ENCODE peak calls at places on chromosomes 5 and 9, in nine cellular contexts. N is Calu3, F is left ventricle myocardium inferior, R is upper lobe of right lung, J is PC-9, P is RWPE1, M is GM13976, C is osteocyte, D is brain microvascular endothelial cell. B is an unnamed sample.

GRCh38 chr9:34377402-34377741 is 674 bp upstream of the MYORG start:
- DNase-seq in N (peak), F (no peak), R (peak), J (no peak), P (peak), M (no peak), C (peak), D (no peak), B (peak)

GRCh38 chr5:65041296-65042158 is 272.8 kb downstream of the CWC27 start:
- DNase-seq in N (no peak), F (no peak), R (no peak), J (peak), P (no peak), M (no peak), C (no peak), D (no peak), B (no peak)

GRCh38 chr9:100437860-100438805 is 11.2 kb downstream of the MSANTD3 start:
- DNase-seq in N (peak), F (peak), R (no peak), J (peak), P (peak), M (peak), C (peak), D (peak), B (peak)

GRCh38 chr5:160382361-160382760 is 11.9 kb upstream of the C1QTNF2 start:
- DNase-seq in N (no peak), F (no peak), R (no peak), J (no peak), P (no peak), M (no peak), C (no peak), D (no peak), B (no peak)

GRCh38 chr5:81755320-81755719 is 4.4 kb upstream of the SSBP2 start:
- DNase-seq in N (peak), F (peak), R (no peak), J (peak), P (peak), M (no peak), C (no peak), D (peak), B (no peak)

GRCh38 chr9:88443480-88444113 is 55.4 kb downstream of the SPIN1 start:
- DNase-seq in N (no peak), F (no peak), R (no peak), J (no peak), P (no peak), M (no peak), C (no peak), D (no peak), B (no peak)

GRCh38 chr5:131505237-131505908 is 129.7 kb downstream of the RAPGEF6 start:
- DNase-seq in N (no peak), F (no peak), R (no peak), J (no peak), P (no peak), M (no peak), C (no peak), D (peak), B (no peak)

GRCh38 chr9:35826071-35826701 is 2.3 kb downstream of the FAM221B start:
- DNase-seq in N (peak), F (no peak), R (no peak), J (no peak), P (peak), M (peak), C (no peak), D (peak), B (no peak)

GRCh38 chr9:36064448-36065037 is 27.8 kb downstream of the RECK start:
- DNase-seq in N (no peak), F (no peak), R (no peak), J (no peak), P (no peak), M (no peak), C (no peak), D (peak), B (no peak)

GRCh38 chr9:125906144-125906543 is 159.0 kb downstream of the PBX3 start:
- DNase-seq in N (no peak), F (no peak), R (no peak), J (no peak), P (no peak), M (no peak), C (no peak), D (peak), B (no peak)

GRCh38 chr5:27308151-27308550 is 269.8 kb upstream of the CDH9 start:
- DNase-seq in N (no peak), F (no peak), R (no peak), J (no peak), P (peak), M (no peak), C (no peak), D (peak), B (no peak)

GRCh38 chr9:38408719-38409118 is 15.5 kb downstream of the IGFBPL1 start:
- DNase-seq in N (no peak), F (no peak), R (no peak), J (no peak), P (no peak), M (no peak), C (no peak), D (no peak), B (no peak)

GRCh38 chr9:6024035-6024554 is 8.7 kb upstream of the RANBP6 start:
- DNase-seq in N (peak), F (no peak), R (no peak), J (no peak), P (no peak), M (peak), C (no peak), D (no peak), B (peak)

GRCh38 chr9:36136894-36137391 is 410 bp downstream of the GLIPR2 start:
- DNase-seq in N (no peak), F (no peak), R (no peak), J (no peak), P (no peak), M (no peak), C (no peak), D (no peak), B (peak)

GRCh38 chr9:136691316-136692189 is 4.3 kb upstream of the AGPAT2 start:
- DNase-seq in N (no peak), F (no peak), R (no peak), J (no peak), P (no peak), M (no peak), C (no peak), D (no peak), B (no peak)

GRCh38 chr9:75604661-75605060 is 285.8 kb upstream of the PCSK5 start:
- DNase-seq in N (no peak), F (no peak), R (no peak), J (no peak), P (no peak), M (no peak), C (no peak), D (no peak), B (no peak)

GRCh38 chr9:93259490-93260289 is 75.8 kb downstream of the WNK2 start:
- DNase-seq in N (no peak), F (no peak), R (peak), J (no peak), P (no peak), M (peak), C (peak), D (no peak), B (no peak)

GRCh38 chr9:8101607-8102006 is 302.0 kb upstream of the DMAC1 start:
- DNase-seq in N (no peak), F (no peak), R (no peak), J (no peak), P (no peak), M (no peak), C (no peak), D (no peak), B (no peak)

GRCh38 chr5:16578474-16578883 is 38.3 kb downstream of the RETREG1 start:
- DNase-seq in N (no peak), F (no peak), R (no peak), J (no peak), P (no peak), M (no peak), C (peak), D (no peak), B (no peak)

GRCh38 chr5:82766216-82766615 is 311.0 kb downstream of the TMEM167A start:
- DNase-seq in N (no peak), F (no peak), R (no peak), J (no peak), P (no peak), M (no peak), C (no peak), D (no peak), B (no peak)

GRCh38 chr5:98656106-98656795 is 117.2 kb upstream of the RGMB start:
- DNase-seq in N (no peak), F (no peak), R (no peak), J (no peak), P (no peak), M (no peak), C (no peak), D (peak), B (no peak)

GRCh38 chr5:38535281-38535750 is 21.1 kb downstream of the LIFR start:
- DNase-seq in N (no peak), F (no peak), R (no peak), J (no peak), P (no peak), M (no peak), C (no peak), D (no peak), B (no peak)

GRCh38 chr9:11457809-11458785 is 845.3 kb upstream of the PTPRD start:
- DNase-seq in N (no peak), F (no peak), R (no peak), J (no peak), P (peak), M (no peak), C (no peak), D (no peak), B (no peak)

GRCh38 chr9:90449213-90449925 is 193.3 kb downstream of the DIRAS2 start:
- DNase-seq in N (no peak), F (no peak), R (no peak), J (no peak), P (no peak), M (no peak), C (no peak), D (no peak), B (no peak)

GRCh38 chr5:60810438-60811085 is 33.5 kb downstream of the ELOVL7 start:
- DNase-seq in N (peak), F (no peak), R (no peak), J (peak), P (peak), M (no peak), C (no peak), D (peak), B (no peak)

GRCh38 chr9:134458111-134458845 is 132.0 kb downstream of the RXRA start:
- DNase-seq in N (no peak), F (no peak), R (no peak), J (no peak), P (no peak), M (no peak), C (no peak), D (no peak), B (no peak)

DNA sequence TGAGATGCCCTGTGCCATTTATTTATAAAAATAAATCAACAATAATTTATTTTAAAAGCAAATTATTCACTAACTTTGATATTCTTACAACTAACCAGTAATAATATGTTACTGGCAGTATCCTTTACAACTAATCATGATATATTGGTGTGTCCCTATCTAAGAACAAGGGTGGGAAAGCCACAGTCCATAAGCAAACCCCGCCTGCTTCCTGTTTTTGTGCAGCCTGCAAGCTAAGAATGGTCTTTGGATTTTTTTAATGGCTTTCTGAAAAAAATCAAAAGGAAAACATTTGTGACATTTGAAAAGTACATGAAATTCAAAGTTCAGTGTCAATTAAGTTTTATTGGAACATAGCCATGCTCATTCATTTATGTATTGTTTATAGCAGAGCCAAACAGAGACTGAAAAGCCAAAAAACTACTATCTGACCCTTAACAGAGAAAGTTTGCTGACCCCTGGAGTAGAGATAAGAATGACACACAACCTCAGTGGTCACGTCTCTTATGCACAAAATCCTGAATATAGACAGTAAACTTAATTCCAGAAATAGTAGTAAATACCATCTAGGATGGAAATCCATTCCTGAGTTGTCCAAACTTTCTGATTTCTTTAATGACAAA is 12.8 kb upstream of the TMEM245 start:
- DNase-seq in N (no peak), F (no peak), R (no peak), J (no peak), P (no peak), M (no peak), C (no peak), D (no peak), B (no peak)
- TF ChIP-seq CTCF in N (no peak), F (peak), R (no peak), J (no peak), P (no peak), M (no peak), C (no peak), D (no peak), B (no peak)

GRCh38 chr5:124748687-124749594 is 2.5 kb upstream of the ZNF608 start:
- DNase-seq in N (peak), F (peak), R (peak), J (peak), P (peak), M (peak), C (no peak), D (peak), B (peak)
- TF ChIP-seq CTCF in N (no peak), F (no peak), R (no peak), J (no peak), P (no peak), M (no peak), C (no peak), D (no peak), B (no peak)

GRCh38 chr5:111755264-111755941 is 1.6 kb downstream of the NREP start:
- DNase-seq in N (no peak), F (no peak), R (no peak), J (no peak), P (no peak), M (no peak), C (no peak), D (no peak), B (no peak)

GRCh38 chr5:111756701-111757581 is at the start of gene NREP:
- DNase-seq in N (peak), F (peak), R (peak), J (peak), P (peak), M (no peak), C (peak), D (peak), B (peak)

GRCh38 chr5:111757582-111758283 is 739 bp upstream of the NREP start:
- DNase-seq in N (peak), F (peak), R (peak), J (no peak), P (peak), M (peak), C (peak), D (peak), B (peak)

GRCh38 chr5:111754190-111754589 is 2.8 kb downstream of the NREP start:
- DNase-seq in N (no peak), F (no peak), R (no peak), J (no peak), P (no peak), M (no peak), C (no peak), D (no peak), B (no peak)

GRCh38 chr5:111755942-111756353 is 1.0 kb downstream of the NREP start:
- DNase-seq in N (no peak), F (no peak), R (no peak), J (no peak), P (peak), M (no peak), C (no peak), D (no peak), B (no peak)
- TF ChIP-seq CTCF in N (no peak), F (no peak), R (no peak), J (no peak), P (no peak), M (no peak), C (no peak), D (no peak), B (no peak)

GRCh38 chr9:105360344-105360743 is 87.5 kb upstream of the FSD1L start:
- DNase-seq in N (no peak), F (no peak), R (no peak), J (no peak), P (no peak), M (no peak), C (no peak), D (no peak), B (no peak)
- TF ChIP-seq CTCF in N (no peak), F (no peak), R (no peak), J (no peak), P (no peak), M (no peak), C (no peak), D (no peak), B (no peak)

GRCh38 chr5:4511996-4512656 is 628.0 kb upstream of the ADAMTS16 start:
- DNase-seq in N (no peak), F (peak), R (peak), J (no peak), P (peak), M (no peak), C (no peak), D (no peak), B (peak)
- TF ChIP-seq CTCF in N (no peak), F (peak), R (peak), J (peak), P (peak), M (no peak), C (no peak), D (no peak), B (peak)